ENCODE peak calls at places on chromosome 9, in seven cellular contexts. U, I, G, T, Q, B and V are unnamed samples.

GRCh38 chr9:113599647-113600476 is 136.3 kb downstream of the RGS3 start:
- DNase-seq in Q (no peak), I (peak; percentile 75), B (no peak), G (no peak), U (no peak), T (no peak), V (no peak)

GRCh38 chr9:76456202-76456926 is 2.6 kb upstream of the GCNT1 start:
- DNase-seq in G (peak; percentile 89), I (peak; percentile 46), U (no peak), T (peak; percentile 42), B (peak; percentile 68), Q (no peak), V (no peak)

GRCh38 chr9:75903785-75904360 is 13.4 kb downstream of the PCSK5 start:
- DNase-seq in G (no peak), U (peak; percentile 48), I (peak; percentile 79), Q (no peak), T (no peak), B (no peak), V (no peak)

GRCh38 chr9:100521282-100521681 is 48.3 kb downstream of the TMEFF1 start:
- DNase-seq in T (peak; percentile 5), Q (no peak), U (no peak), B (no peak), G (no peak), I (no peak), V (no peak)

GRCh38 chr9:96135071-96135825 is 166.7 kb downstream of the HSD17B3 start:
- DNase-seq in T (peak; percentile 48), I (no peak), G (no peak), Q (no peak), U (no peak), B (no peak), V (no peak)

GRCh38 chr9:12774861-12775367 is at the start of gene LURAP1L:
- DNase-seq in B (no peak), I (peak; percentile 80), G (no peak), T (no peak), Q (no peak), U (peak; percentile 70), V (peak; percentile 34)

GRCh38 chr9:95061916-95062600 is 255.5 kb downstream of the FANCC start:
- DNase-seq in U (no peak), I (no peak), Q (no peak), B (no peak), T (no peak), G (no peak), V (no peak)

GRCh38 chr9:88258012-88258411 is 119.7 kb upstream of the SPATA31C2 start:
- DNase-seq in I (peak; percentile 73), T (no peak), B (no peak), Q (peak; percentile 29), U (no peak), G (no peak), V (no peak)

GRCh38 chr9:133525677-133526076 is 918 bp upstream of the MYMK start:
- DNase-seq in I (no peak), T (no peak), B (no peak), U (no peak), Q (peak; percentile 8), G (no peak), V (no peak)

GRCh38 chr9:96612105-96612965 is 7.3 kb downstream of the CDC14B start:
- DNase-seq in Q (peak; percentile 34), B (no peak), G (no peak), I (peak; percentile 86), U (no peak), T (no peak), V (peak; percentile 40)

GRCh38 chr9:114321759-114322158 is 1.1 kb upstream of the ORM1 start:
- DNase-seq in G (no peak), T (no peak), I (no peak), Q (no peak), U (no peak), B (no peak), V (no peak)

GRCh38 chr9:68991457-68991856 is 22.5 kb downstream of the PRKACG start:
- DNase-seq in Q (no peak), U (no peak), B (no peak), G (no peak), T (no peak), I (no peak), V (no peak)

GRCh38 chr9:133144887-133145466 is 18.7 kb downstream of the GBGT1 start:
- DNase-seq in I (no peak), Q (no peak), B (peak; percentile 33), T (no peak), G (no peak), U (no peak), V (no peak)

GRCh38 chr9:3856592-3856991 is 330.8 kb upstream of the RFX3 start:
- DNase-seq in Q (no peak), G (peak; percentile 62), I (peak; percentile 74), B (no peak), U (no peak), T (no peak), V (peak; percentile 62)

GRCh38 chr9:15512204-15512603 is 1.4 kb upstream of the PSIP1 start:
- DNase-seq in U (no peak), I (no peak), B (no peak), Q (no peak), G (peak; percentile 35), T (peak; percentile 37), V (no peak)

GRCh38 chr9:137956039-137956438 is 78.5 kb downstream of the CACNA1B start:
- DNase-seq in U (no peak), Q (no peak), T (no peak), B (no peak), I (no peak), G (no peak), V (no peak)

GRCh38 chr9:130786526-130786925 is 48.5 kb upstream of the ABL1 start:
- DNase-seq in I (no peak), U (no peak), T (no peak), Q (no peak), G (no peak), B (no peak), V (no peak)

GRCh38 chr9:129869585-129870501 is 34.6 kb downstream of the USP20 start:
- DNase-seq in G (no peak), U (no peak), T (no peak), I (no peak), Q (no peak), B (no peak), V (no peak)

DNA sequence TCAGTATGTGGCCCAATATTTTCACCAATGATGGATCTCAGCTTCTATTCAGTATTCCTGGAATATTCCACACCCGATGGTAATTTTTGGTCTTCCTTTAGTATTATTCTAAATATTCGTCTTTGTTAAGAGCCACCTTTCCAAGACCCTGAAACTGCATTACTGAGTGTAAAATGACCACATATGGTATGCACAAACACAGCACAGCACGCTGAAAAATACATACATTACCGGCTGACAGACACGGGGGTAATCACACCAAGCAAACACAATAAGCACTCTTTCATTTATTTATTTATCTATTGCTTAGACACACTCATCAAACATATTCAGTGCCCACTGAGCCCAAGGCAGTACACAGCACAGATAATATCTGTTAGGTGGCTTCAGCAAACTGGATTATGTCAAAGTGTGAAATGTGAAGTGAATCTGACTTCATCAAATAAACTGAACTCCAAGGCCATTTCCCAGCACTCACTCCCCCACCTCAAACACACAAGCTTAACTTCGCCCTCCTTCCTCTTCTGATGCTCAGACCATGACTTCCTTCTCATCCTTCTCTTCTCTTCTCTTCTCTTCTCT is 1637.8 kb upstream of the C9orf72 start:
- DNase-seq in I (no peak), G (no peak), B (no peak), Q (no peak), U (no peak), T (no peak), V (no peak)
- H3K4me3 ChIP-seq in I (no peak overlapping the region), G (no peak overlapping the region), B (no peak overlapping the region), Q (no peak overlapping the region), U (no peak overlapping the region), T (no peak overlapping the region), V (no peak overlapping the region)

GRCh38 chr9:5556101-5556500 is 45.8 kb downstream of the PDCD1LG2 start:
- DNase-seq in U (no peak), Q (no peak), B (no peak), G (no peak), T (no peak), I (no peak), V (no peak)

GRCh38 chr9:5560439-5560838 is 50.1 kb downstream of the PDCD1LG2 start:
- DNase-seq in U (no peak), G (no peak), T (no peak), B (no peak), Q (no peak), I (no peak), V (no peak)

GRCh38 chr9:5559659-5560058 is 49.3 kb downstream of the PDCD1LG2 start:
- DNase-seq in Q (no peak), U (no peak), G (no peak), T (no peak), I (no peak), B (no peak), V (no peak)

GRCh38 chr9:5554254-5554653 is 43.9 kb downstream of the PDCD1LG2 start:
- DNase-seq in U (no peak), T (peak; percentile 84), B (no peak), Q (no peak), G (no peak), I (no peak), V (no peak)

GRCh38 chr9:5557606-5558587 is 47.6 kb downstream of the PDCD1LG2 start:
- DNase-seq in G (peak; percentile 83), B (peak; percentile 79), T (peak; percentile 82), U (no peak), Q (no peak), I (peak; percentile 82), V (no peak)
- H3K4me3 ChIP-seq in G (no peak overlapping the region), B (no peak overlapping the region), T (no peak overlapping the region), U (no peak overlapping the region), Q (no peak overlapping the region), I (no peak overlapping the region), V (no peak overlapping the region)

GRCh38 chr9:126160067-126160853 is 166.4 kb upstream of the MVB12B start:
- DNase-seq in I (no peak), Q (no peak), G (no peak), T (no peak), U (no peak), B (no peak), V (no peak)
- H3K4me3 ChIP-seq in I (no peak overlapping the region), Q (no peak overlapping the region), G (no peak overlapping the region), T (no peak overlapping the region), U (no peak overlapping the region), B (no peak overlapping the region), V (no peak overlapping the region)

GRCh38 chr9:136543830-136544548 is 1.9 kb downstream of the NOTCH1 start:
- DNase-seq in G (no peak), T (no peak), U (no peak), Q (no peak), B (no peak), I (no peak), V (no peak)

GRCh38 chr9:136541709-136542108 is 4.1 kb downstream of the NOTCH1 start:
- DNase-seq in B (no peak), G (no peak), Q (no peak), I (no peak), U (no peak), T (no peak), V (no peak)

GRCh38 chr9:136544549-136545064 is 1.2 kb downstream of the NOTCH1 start:
- DNase-seq in I (peak; percentile 43), Q (peak; percentile 79), G (peak; percentile 38), T (peak; percentile 53), U (no peak), B (peak; percentile 62), V (no peak)

GRCh38 chr9:136542246-136543041 is 3.4 kb downstream of the NOTCH1 start:
- DNase-seq in I (no peak), U (no peak), B (no peak), T (no peak), G (no peak), Q (no peak), V (no peak)

GRCh38 chr9:136543280-136543679 is 2.6 kb downstream of the NOTCH1 start:
- DNase-seq in G (no peak), Q (no peak), T (no peak), B (no peak), I (no peak), U (no peak), V (no peak)
- H3K4me3 ChIP-seq in G (no peak overlapping the region), Q (peak overlapping the region; percentile 99), T (no peak overlapping the region), B (no peak overlapping the region), I (no peak overlapping the region), U (no peak overlapping the region), V (no peak overlapping the region)